ENCODE peak calls at places on chromosomes 4 and X, in six cellular contexts. R, C, B, T, Q and U are unnamed samples.

GRCh38 chr4:184448828-184449227 is 25.5 kb downstream of the IRF2 start:
- DNase-seq in R (peak; percentile 34), C (peak; percentile 70), B (peak; percentile 16), T (no peak), Q (no peak), U (peak; percentile 76)

GRCh38 chr4:47577779-47578553 is 92.9 kb downstream of the ATP10D start:
- DNase-seq in R (no peak), C (no peak), B (no peak), T (peak; percentile 12), Q (no peak), U (peak; percentile 88)

GRCh38 chr4:138186264-138186663 is 55.9 kb downstream of the SLC7A11 start:
- DNase-seq in R (no peak), C (no peak), B (no peak), T (no peak), Q (no peak), U (no peak)

GRCh38 chr4:68655764-68656444 is 14.5 kb downstream of the UGT2B15 start:
- DNase-seq in R (no peak), C (peak; percentile 54), B (no peak), T (no peak), Q (no peak), U (no peak)

GRCh38 chrX:137033774-137034507 is at the start of gene GPR101:
- DNase-seq in R (no peak), C (no peak), B (no peak), T (no peak), Q (no peak), U (no peak)

GRCh38 chrX:57156397-57157049 is 19.3 kb upstream of the SPIN2A start:
- DNase-seq in R (peak; percentile 4), C (peak; percentile 53), B (peak; percentile 17), T (no peak), Q (no peak), U (peak; percentile 8)

GRCh38 chr4:185378264-185378663 is 17.5 kb downstream of the LRP2BP start:
- DNase-seq in R (no peak), C (no peak), B (no peak), T (no peak), Q (no peak), U (no peak)

GRCh38 chr4:147811878-147812277 is 80.0 kb downstream of the ARHGAP10 start:
- DNase-seq in R (no peak), C (no peak), B (no peak), T (no peak), Q (no peak), U (no peak)

GRCh38 chr4:83646538-83646937 is 110.6 kb downstream of the GPAT3 start:
- DNase-seq in R (no peak), C (no peak), B (no peak), T (no peak), Q (no peak), U (no peak)

GRCh38 chr4:110516106-110516922 is 40.4 kb downstream of the ENPEP start:
- DNase-seq in R (no peak), C (peak; percentile 85), B (peak; percentile 77), T (no peak), Q (peak; percentile 70), U (peak; percentile 67)

GRCh38 chr4:184762100-184762499 is 28.2 kb upstream of the CENPU start:
- DNase-seq in R (no peak), C (no peak), B (no peak), T (no peak), Q (no peak), U (no peak)

GRCh38 chr4:8146158-8146557 is 12.5 kb downstream of the ABLIM2 start:
- DNase-seq in R (no peak), C (no peak), B (no peak), T (no peak), Q (no peak), U (no peak)

GRCh38 chr4:171561419-171561818 is 251.8 kb upstream of the GALNTL6 start:
- DNase-seq in R (no peak), C (no peak), B (no peak), T (no peak), Q (no peak), U (no peak)

GRCh38 chr4:104353481-104353880 is 141.2 kb downstream of the CXXC4 start:
- DNase-seq in R (no peak), C (no peak), B (no peak), T (no peak), Q (no peak), U (no peak)

GRCh38 chr4:37837446-37837845 is 11.0 kb downstream of the PGM2 start:
- DNase-seq in R (peak; percentile 59), C (no peak), B (peak; percentile 21), T (peak; percentile 40), Q (no peak), U (peak; percentile 63)

GRCh38 chrX:108307408-108308085 is 130.7 kb downstream of the COL4A6 start:
- DNase-seq in R (no peak), C (peak; percentile 72), B (no peak), T (no peak), Q (peak; percentile 63), U (no peak)

GRCh38 chrX:47595701-47596655 is 13.7 kb downstream of the TIMP1 start:
- DNase-seq in R (peak; percentile 25), C (no peak), B (no peak), T (no peak), Q (no peak), U (peak; percentile 80)

GRCh38 chrX:9700555-9700954 is 65.1 kb downstream of the GPR143 start:
- DNase-seq in R (no peak), C (no peak), B (no peak), T (no peak), Q (no peak), U (no peak)

GRCh38 chrX:100658936-100659335 is 14.9 kb downstream of the SRPX2 start:
- DNase-seq in R (no peak), C (no peak), B (no peak), T (no peak), Q (no peak), U (no peak)

GRCh38 chr4:125268065-125268755 is 46.5 kb upstream of the FAT4 start:
- DNase-seq in R (no peak), C (no peak), B (no peak), T (no peak), Q (no peak), U (no peak)

GRCh38 chr4:128267745-128268144 is 19.9 kb downstream of the PGRMC2 start:
- DNase-seq in R (no peak), C (no peak), B (no peak), T (no peak), Q (no peak), U (no peak)

GRCh38 chrX:154775611-154776349 is 13.1 kb downstream of the DKC1 start:
- DNase-seq in R (no peak), C (no peak), B (peak; percentile 23), T (no peak), Q (no peak), U (no peak)

GRCh38 chr4:8032381-8032780 is 92.7 kb upstream of the AFAP1 start:
- DNase-seq in R (no peak), C (no peak), B (no peak), T (no peak), Q (no peak), U (no peak)

GRCh38 chrX:155535866-155536265 is 76.9 kb downstream of the TMLHE start:
- DNase-seq in R (no peak), C (no peak), B (peak; percentile 46), T (no peak), Q (no peak), U (no peak)

GRCh38 chr4:89434364-89434988 is 126.9 kb upstream of the GPRIN3 start:
- DNase-seq in R (peak; percentile 1), C (no peak), B (peak; percentile 24), T (no peak), Q (no peak), U (peak; percentile 41)

DNA sequence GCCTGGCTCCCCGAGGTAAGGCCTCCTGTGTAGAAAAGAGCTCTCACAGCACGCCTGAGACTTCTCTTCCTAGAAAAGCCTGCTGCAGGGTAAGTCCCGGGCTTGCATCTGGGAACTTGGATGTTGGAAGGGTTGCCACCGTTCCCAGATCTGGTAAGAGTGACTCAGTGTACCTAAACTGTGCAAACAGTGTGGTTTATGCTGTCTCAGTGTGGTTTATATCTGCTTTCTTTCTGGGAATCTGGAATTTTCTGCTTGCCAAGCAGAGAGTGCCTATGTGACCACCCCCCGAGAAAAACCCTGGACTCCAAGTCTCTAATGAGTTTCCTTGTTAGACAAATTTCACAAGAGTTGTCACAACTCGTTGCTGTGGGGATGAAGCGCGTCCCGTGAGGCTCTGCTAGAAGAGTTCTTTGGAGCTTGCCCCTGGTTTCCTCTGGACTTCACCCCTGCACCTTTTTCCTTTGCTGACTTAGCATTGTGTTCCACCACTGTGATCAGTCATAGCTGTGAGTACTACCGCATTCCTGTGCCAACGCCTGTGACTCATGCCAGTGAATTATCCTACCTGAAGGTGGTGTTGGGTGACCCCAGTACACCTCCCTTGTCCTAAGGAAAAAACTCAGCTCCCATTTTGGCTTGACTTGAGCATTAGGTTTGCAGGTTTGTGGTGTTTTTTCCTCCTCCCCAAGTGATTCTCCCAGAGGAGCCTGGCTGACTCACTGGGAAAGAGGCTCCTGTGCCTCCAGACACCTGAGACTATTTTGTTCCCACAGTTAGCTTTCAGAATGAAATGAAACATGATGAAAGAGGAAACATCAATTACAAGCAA is 14.5 kb downstream of the SLC2A9 start:
- DNase-seq in R (no peak), C (peak; percentile 86), B (peak; percentile 96), T (no peak), Q (no peak), U (peak; percentile 1)
- H3K4me3 ChIP-seq in R (no peak overlapping the region), C (no peak overlapping the region), B (no peak overlapping the region), T (no peak overlapping the region), Q (no peak overlapping the region), U (no peak overlapping the region)

GRCh38 chr4:119087656-119088055 is 48.0 kb upstream of the MYOZ2 start:
- DNase-seq in R (no peak), C (no peak), B (no peak), T (no peak), Q (no peak), U (no peak)

GRCh38 chr4:119082661-119083060 is 53.0 kb upstream of the MYOZ2 start:
- DNase-seq in R (no peak), C (no peak), B (no peak), T (no peak), Q (no peak), U (no peak)

GRCh38 chr4:119084503-119084902 is 51.1 kb upstream of the MYOZ2 start:
- DNase-seq in R (no peak), C (no peak), B (no peak), T (no peak), Q (no peak), U (no peak)

GRCh38 chr4:119081943-119082342 is 53.7 kb upstream of the MYOZ2 start:
- DNase-seq in R (no peak), C (no peak), B (no peak), T (no peak), Q (no peak), U (no peak)

DNA sequence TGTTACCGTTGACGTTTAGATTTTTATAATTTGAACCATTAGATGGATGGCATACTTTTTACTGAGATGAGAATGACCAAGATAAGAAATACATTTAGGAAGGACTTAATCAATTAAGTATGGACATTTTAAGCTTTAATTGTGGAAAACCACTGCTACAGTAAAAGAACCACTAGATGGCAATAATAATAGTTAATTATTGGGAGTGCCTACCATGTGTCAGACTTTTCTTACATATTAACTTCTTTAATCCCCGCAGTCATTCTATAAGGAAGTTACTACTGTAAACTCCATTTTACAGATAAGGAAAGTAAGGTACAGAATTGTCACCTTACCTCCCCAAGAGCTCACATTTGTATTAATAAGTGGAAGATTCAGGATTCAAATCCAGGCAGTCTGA is 48.5 kb upstream of the MYOZ2 start:
- DNase-seq in R (no peak), C (no peak), B (no peak), T (no peak), Q (no peak), U (peak; percentile 10)
- TF ChIP-seq CTCF in R (peak; percentile 30), C (peak; percentile 23), B (peak; percentile 40), T (no peak), Q (no peak), U (peak; percentile 46)

GRCh38 chr4:177229331-177229730 is 80.3 kb upstream of the NEIL3 start:
- DNase-seq in R (no peak), C (no peak), B (no peak), T (no peak), Q (no peak), U (peak; percentile 44)
- H3K4me3 ChIP-seq in R (peak overlapping the region; percentile 10), C (no peak overlapping the region), B (peak overlapping the region; percentile 3), T (peak overlapping the region; percentile 7), Q (peak overlapping the region; percentile 34), U (peak overlapping the region; percentile 8)

GRCh38 chrX:28133763-28134162 is 152.5 kb upstream of the DCAF8L1 start:
- DNase-seq in R (no peak), C (no peak), B (no peak), T (no peak), Q (no peak), U (no peak)
- TF ChIP-seq CTCF in R (no peak), C (no peak), B (no peak), T (no peak), Q (no peak), U (no peak)